ENCODE peak calls at places on chromosomes 12 and 14, in ten cellular contexts. Q is SK-N-SH; N is heart right ventricle; C is brain microvascular endothelial cell; M is GM12878; P is Peyer's patch; U is fibroblast of lung; R is left ventricle myocardium inferior; K is CD8-positive, alpha-beta T cell; L is esophagus muscularis mucosa. F is an unnamed sample.

GRCh38 chr12:1122803-1123202 is 131.8 kb downstream of the ERC1 start:
- DNase-seq in Q (peak; percentile 11), N (no peak), C (no peak), M (no peak), P (no peak), U (no peak), R (no peak), K (peak; percentile 20), L (no peak), F (no peak)

GRCh38 chr14:94180655-94181271 is 6.6 kb downstream of the PPP4R4 start:
- DNase-seq in Q (peak; percentile 38), N (no peak), C (peak; percentile 15), M (peak; percentile 20), P (no peak), U (peak; percentile 32), R (no peak), K (no peak), L (no peak), F (peak; percentile 14)

GRCh38 chr14:81946808-81947798 is 413.4 kb upstream of the SEL1L start:
- DNase-seq in Q (no peak), N (peak; percentile 7), C (no peak), M (no peak), P (no peak), U (peak; percentile 1), R (peak; percentile 18), K (no peak), L (no peak), F (no peak)

GRCh38 chr14:73457050-73457934 is 1.1 kb downstream of the NUMB start:
- DNase-seq in Q (peak; percentile 41), N (peak; percentile 33), C (no peak), M (no peak), P (peak; percentile 74), U (peak; percentile 33), R (peak; percentile 27), K (no peak), L (peak; percentile 92), F (peak; percentile 42)

GRCh38 chr12:75207338-75208083 is 2.1 kb downstream of the KCNC2 start:
- DNase-seq in Q (peak; percentile 66), N (no peak), C (no peak), M (no peak), P (no peak), U (no peak), R (no peak), K (no peak), L (no peak), F (no peak)

GRCh38 chr12:58249610-58250009 is 308.2 kb downstream of the ATP23 start:
- DNase-seq in Q (no peak), N (peak; percentile 37), C (peak; percentile 6), M (no peak), P (no peak), U (peak; percentile 42), R (no peak), K (no peak), L (no peak), F (no peak)

GRCh38 chr14:30223966-30224365 is 296.3 kb upstream of the PRKD1 start:
- DNase-seq in Q (no peak), N (no peak), C (no peak), M (no peak), P (no peak), U (peak; percentile 29), R (no peak), K (no peak), L (no peak), F (no peak)

GRCh38 chr12:31813305-31813704 is 84.5 kb upstream of the AMN1 start:
- DNase-seq in Q (no peak), N (no peak), C (no peak), M (no peak), P (no peak), U (no peak), R (no peak), K (no peak), L (no peak), F (no peak)

GRCh38 chr14:60724080-60724618 is at the start of gene SIX4:
- DNase-seq in Q (peak; percentile 76), N (peak; percentile 41), C (peak; percentile 84), M (no peak), P (peak; percentile 73), U (peak; percentile 86), R (peak; percentile 49), K (no peak), L (no peak), F (peak; percentile 50)

GRCh38 chr12:50258167-50258551 is 25.2 kb downstream of the LIMA1 start:
- DNase-seq in Q (no peak), N (peak; percentile 18), C (no peak), M (no peak), P (no peak), U (no peak), R (peak; percentile 32), K (no peak), L (no peak), F (no peak)

GRCh38 chr14:89813485-89814080 is 140.9 kb downstream of the EFCAB11 start:
- DNase-seq in Q (no peak), N (no peak), C (peak; percentile 95), M (no peak), P (no peak), U (peak; percentile 99), R (peak; percentile 17), K (no peak), L (no peak), F (no peak)

GRCh38 chr12:12272869-12273268 is 6.0 kb upstream of the LRP6 start:
- DNase-seq in Q (no peak), N (no peak), C (no peak), M (no peak), P (no peak), U (peak; percentile 82), R (no peak), K (no peak), L (peak; percentile 47), F (no peak)

GRCh38 chr12:49647280-49647679 is 23.9 kb downstream of the PRPF40B start:
- DNase-seq in Q (no peak), N (no peak), C (no peak), M (no peak), P (no peak), U (no peak), R (no peak), K (no peak), L (no peak), F (no peak)

GRCh38 chr12:122203968-122204828 is 689 bp downstream of the B3GNT4 start:
- DNase-seq in Q (peak; percentile 68), N (no peak), C (no peak), M (no peak), P (peak; percentile 49), U (no peak), R (no peak), K (no peak), L (no peak), F (no peak)
- H3K4me3 ChIP-seq in Q (peak overlapping the region; percentile 55), N (peak overlapping the region; percentile 57), C (peak overlapping the region; percentile 53), M (peak overlapping the region; percentile 41), P (peak overlapping the region; percentile 72), U (peak overlapping the region; percentile 51), R (peak overlapping the region; percentile 76), K (peak overlapping the region; percentile 61), L (peak overlapping the region; percentile 59), F (peak overlapping the region; percentile 22)

GRCh38 chr14:102034301-102034700 is 52.5 kb downstream of the HSP90AA1 start:
- DNase-seq in Q (no peak), N (no peak), C (no peak), M (no peak), P (no peak), U (no peak), R (no peak), K (no peak), L (no peak), F (no peak)
- H3K36me3 ChIP-seq in Q (peaks cover 82% of the 10 kb centered on the region), N (peaks cover 100% of the 10 kb centered on the region), C (peaks cover 97% of the 10 kb centered on the region), M (peaks cover 64% of the 10 kb centered on the region), P (no peaks in the 10 kb centered on the region), U (peaks cover 39% of the 10 kb centered on the region), R (peaks cover 100% of the 10 kb centered on the region), K (peaks cover 64% of the 10 kb centered on the region), L (peaks cover 97% of the 10 kb centered on the region), F (peaks cover 49% of the 10 kb centered on the region)

GRCh38 chr12:60107992-60108391 is 512.2 kb downstream of the SLC16A7 start:
- DNase-seq in Q (no peak), N (no peak), C (no peak), M (no peak), P (no peak), U (no peak), R (no peak), K (no peak), L (no peak), F (no peak)

GRCh38 chr12:60112063-60112462 is 516.2 kb downstream of the SLC16A7 start:
- DNase-seq in Q (no peak), N (no peak), C (no peak), M (no peak), P (no peak), U (no peak), R (no peak), K (no peak), L (no peak), F (no peak)

GRCh38 chr12:60101715-60102114 is 505.9 kb downstream of the SLC16A7 start:
- DNase-seq in Q (no peak), N (no peak), C (peak; percentile 66), M (no peak), P (no peak), U (peak; percentile 72), R (no peak), K (no peak), L (no peak), F (no peak)

GRCh38 chr12:60100852-60101251 is 505.0 kb downstream of the SLC16A7 start:
- DNase-seq in Q (no peak), N (no peak), C (no peak), M (no peak), P (no peak), U (no peak), R (no peak), K (no peak), L (no peak), F (no peak)

GRCh38 chr12:60106207-60106606 is 510.4 kb downstream of the SLC16A7 start:
- DNase-seq in Q (no peak), N (no peak), C (no peak), M (no peak), P (no peak), U (peak; percentile 23), R (no peak), K (no peak), L (no peak), F (no peak)
- TF ChIP-seq CTCF in Q (peak; percentile 69), N (no peak), C (peak; percentile 19), M (no peak), P (no peak), U (no peak), R (no peak), K (no peak), L (no peak), F (no peak)

DNA sequence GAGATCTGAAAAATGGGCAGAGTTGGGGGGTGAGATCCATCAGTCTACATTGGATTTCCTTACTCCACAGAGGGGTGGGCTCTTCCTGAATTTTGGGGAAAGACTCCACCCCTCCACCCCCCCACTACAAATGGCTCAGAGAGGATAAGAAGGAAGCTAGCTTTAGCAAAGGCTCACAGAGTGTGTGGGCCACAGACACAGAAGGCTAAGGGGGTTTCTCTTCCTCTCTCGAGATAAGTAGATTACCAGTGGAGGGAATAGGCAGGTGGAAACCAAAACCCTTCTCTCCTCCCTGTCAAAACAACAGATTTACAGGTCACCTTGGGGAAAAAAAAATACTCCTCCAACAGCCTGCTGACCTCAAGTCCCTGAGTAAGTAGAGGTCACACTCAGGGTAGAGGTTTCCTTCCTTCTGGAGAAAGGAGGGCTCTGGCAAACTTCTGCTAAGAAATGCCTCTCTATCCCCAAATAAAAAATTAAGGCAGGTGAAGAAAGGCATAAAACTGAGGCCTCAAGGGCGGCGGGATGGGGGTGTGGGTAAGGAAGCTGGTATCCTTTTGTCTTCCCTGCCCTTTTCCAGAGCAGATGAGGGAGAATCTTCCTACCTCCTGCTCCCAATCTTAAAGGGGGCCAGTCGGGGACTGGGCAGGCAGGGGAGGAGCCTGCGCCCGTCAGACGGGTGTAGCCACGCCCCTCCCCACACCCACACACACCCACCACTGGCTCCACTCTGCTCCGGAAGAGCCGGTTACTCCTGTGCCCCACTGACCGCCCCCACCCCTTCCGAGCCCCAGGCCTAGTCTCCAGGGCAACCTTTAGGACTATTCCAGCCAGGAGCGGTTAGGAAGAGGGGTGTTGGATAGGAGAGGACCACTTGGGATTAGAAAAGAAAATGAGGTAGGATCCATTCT is 1.9 kb upstream of the BAZ2A start:
- DNase-seq in Q (peak; percentile 82), N (peak; percentile 74), C (peak; percentile 18), M (no peak), P (peak; percentile 92), U (peak; percentile 31), R (peak; percentile 81), K (no peak), L (peak; percentile 93), F (peak; percentile 72)
- H3K4me3 ChIP-seq in Q (peak overlapping the region; percentile 26), N (peak overlapping the region; percentile 82), C (peak overlapping the region; percentile 9), M (peak overlapping the region; percentile 91), P (peak overlapping the region; percentile 93), U (no peak overlapping the region), R (peak overlapping the region; percentile 87), K (peak overlapping the region; percentile 25), L (peak overlapping the region; percentile 35), F (peak overlapping the region; percentile 45)

F was measured in GM06990.